ENCODE peak calls at places on chromosome 4, in eight cellular contexts. One of them, this sample, is unnamed.
A peak's percentile ranks its signal among the peaks of the same experiment; 100 is the strongest.

GRCh38 chr4:119118397-119118796 is 17.2 kb upstream of the MYOZ2 start:
- DNase-seq in cardiac fibroblast: no peak
- DNase-seq in epithelial cell of proximal tubule: no peak
- DNase-seq in lower lobe of right lung: no peak
- DNase-seq in spleen: no peak
- DNase-seq in mammary epithelial cell: peak; percentile 81
- DNase-seq in left ventricle myocardium inferior: no peak
- DNase-seq in astrocyte of the spinal cord: peak; percentile 59
- DNase-seq in this sample: no peak

GRCh38 chr4:153530996-153531375 is 64.8 kb downstream of the TMEM131L start:
- DNase-seq in cardiac fibroblast: no peak
- DNase-seq in epithelial cell of proximal tubule: no peak
- DNase-seq in lower lobe of right lung: no peak
- DNase-seq in spleen: no peak
- DNase-seq in mammary epithelial cell: no peak
- DNase-seq in left ventricle myocardium inferior: no peak
- DNase-seq in astrocyte of the spinal cord: no peak
- DNase-seq in this sample: no peak

GRCh38 chr4:5545271-5545670 is 163.1 kb downstream of the EVC2 start:
- DNase-seq in cardiac fibroblast: no peak
- DNase-seq in epithelial cell of proximal tubule: no peak
- DNase-seq in lower lobe of right lung: no peak
- DNase-seq in spleen: no peak
- DNase-seq in mammary epithelial cell: peak; percentile 9
- DNase-seq in left ventricle myocardium inferior: no peak
- DNase-seq in astrocyte of the spinal cord: no peak
- DNase-seq in this sample: no peak

GRCh38 chr4:153934689-153935017 is 145.8 kb upstream of the SFRP2 start:
- DNase-seq in cardiac fibroblast: no peak
- DNase-seq in epithelial cell of proximal tubule: no peak
- DNase-seq in lower lobe of right lung: no peak
- DNase-seq in spleen: no peak
- DNase-seq in mammary epithelial cell: no peak
- DNase-seq in left ventricle myocardium inferior: no peak
- DNase-seq in astrocyte of the spinal cord: no peak
- DNase-seq in this sample: no peak

GRCh38 chr4:172649143-172649542 is 519.5 kb upstream of the GALNT7 start:
- DNase-seq in cardiac fibroblast: no peak
- DNase-seq in epithelial cell of proximal tubule: no peak
- DNase-seq in lower lobe of right lung: no peak
- DNase-seq in spleen: no peak
- DNase-seq in mammary epithelial cell: no peak
- DNase-seq in left ventricle myocardium inferior: no peak
- DNase-seq in astrocyte of the spinal cord: no peak
- DNase-seq in this sample: no peak

GRCh38 chr4:38026138-38026740 is 66.0 kb downstream of the PTTG2 start:
- DNase-seq in cardiac fibroblast: no peak
- DNase-seq in epithelial cell of proximal tubule: no peak
- DNase-seq in lower lobe of right lung: no peak
- DNase-seq in spleen: no peak
- DNase-seq in mammary epithelial cell: no peak
- DNase-seq in left ventricle myocardium inferior: no peak
- DNase-seq in astrocyte of the spinal cord: no peak
- DNase-seq in this sample: no peak

GRCh38 chr4:89268572-89269180 is 38.9 kb downstream of the GPRIN3 start:
- DNase-seq in cardiac fibroblast: no peak
- DNase-seq in epithelial cell of proximal tubule: no peak
- DNase-seq in lower lobe of right lung: no peak
- DNase-seq in spleen: no peak
- DNase-seq in mammary epithelial cell: no peak
- DNase-seq in left ventricle myocardium inferior: no peak
- DNase-seq in astrocyte of the spinal cord: no peak
- DNase-seq in this sample: no peak

GRCh38 chr4:93654276-93654675 is 174.3 kb upstream of the ATOH1 start:
- DNase-seq in cardiac fibroblast: no peak
- DNase-seq in epithelial cell of proximal tubule: no peak
- DNase-seq in lower lobe of right lung: no peak
- DNase-seq in spleen: no peak
- DNase-seq in mammary epithelial cell: no peak
- DNase-seq in left ventricle myocardium inferior: no peak
- DNase-seq in astrocyte of the spinal cord: no peak
- DNase-seq in this sample: no peak

GRCh38 chr4:118821590-118822293 is 14.2 kb downstream of the SEC24D start:
- DNase-seq in cardiac fibroblast: no peak
- DNase-seq in epithelial cell of proximal tubule: no peak
- DNase-seq in lower lobe of right lung: no peak
- DNase-seq in spleen: no peak
- DNase-seq in mammary epithelial cell: no peak
- DNase-seq in left ventricle myocardium inferior: no peak
- DNase-seq in astrocyte of the spinal cord: no peak
- DNase-seq in this sample: no peak

GRCh38 chr4:102735578-102735977 is 25.2 kb downstream of the MANBA start:
- DNase-seq in cardiac fibroblast: no peak
- DNase-seq in epithelial cell of proximal tubule: no peak
- DNase-seq in lower lobe of right lung: no peak
- DNase-seq in spleen: no peak
- DNase-seq in mammary epithelial cell: no peak
- DNase-seq in left ventricle myocardium inferior: no peak
- DNase-seq in astrocyte of the spinal cord: no peak
- DNase-seq in this sample: no peak

GRCh38 chr4:8580321-8581093 is at the start of gene GPR78:
- DNase-seq in cardiac fibroblast: peak; percentile 52
- DNase-seq in epithelial cell of proximal tubule: no peak
- DNase-seq in lower lobe of right lung: peak; percentile 66
- DNase-seq in spleen: peak; percentile 71
- DNase-seq in mammary epithelial cell: peak; percentile 29
- DNase-seq in left ventricle myocardium inferior: peak; percentile 43
- DNase-seq in astrocyte of the spinal cord: peak; percentile 39
- DNase-seq in this sample: no peak

GRCh38 chr4:11130195-11130975 is 298.3 kb downstream of the HS3ST1 start:
- DNase-seq in cardiac fibroblast: peak; percentile 80
- DNase-seq in epithelial cell of proximal tubule: no peak
- DNase-seq in lower lobe of right lung: no peak
- DNase-seq in spleen: no peak
- DNase-seq in mammary epithelial cell: peak; percentile 21
- DNase-seq in left ventricle myocardium inferior: no peak
- DNase-seq in astrocyte of the spinal cord: peak; percentile 96
- DNase-seq in this sample: no peak

GRCh38 chr4:146477054-146477453 is 44.7 kb downstream of the SLC10A7 start:
- DNase-seq in cardiac fibroblast: peak; percentile 41
- DNase-seq in epithelial cell of proximal tubule: no peak
- DNase-seq in lower lobe of right lung: no peak
- DNase-seq in spleen: no peak
- DNase-seq in mammary epithelial cell: no peak
- DNase-seq in left ventricle myocardium inferior: no peak
- DNase-seq in astrocyte of the spinal cord: peak; percentile 16
- DNase-seq in this sample: no peak

GRCh38 chr4:92305878-92306520 is 2.2 kb downstream of the GRID2 start:
- DNase-seq in cardiac fibroblast: no peak
- DNase-seq in epithelial cell of proximal tubule: no peak
- DNase-seq in lower lobe of right lung: no peak
- DNase-seq in spleen: no peak
- DNase-seq in mammary epithelial cell: no peak
- DNase-seq in left ventricle myocardium inferior: no peak
- DNase-seq in astrocyte of the spinal cord: no peak
- DNase-seq in this sample: no peak

GRCh38 chr4:3371038-3371437 is 70.7 kb upstream of the HGFAC start:
- DNase-seq in cardiac fibroblast: peak; percentile 12
- DNase-seq in epithelial cell of proximal tubule: no peak
- DNase-seq in lower lobe of right lung: peak; percentile 40
- DNase-seq in spleen: peak; percentile 47
- DNase-seq in mammary epithelial cell: no peak
- DNase-seq in left ventricle myocardium inferior: no peak
- DNase-seq in astrocyte of the spinal cord: peak; percentile 30
- DNase-seq in this sample: no peak

GRCh38 chr4:47145630-47146029 is 114.3 kb downstream of the GABRB1 start:
- DNase-seq in cardiac fibroblast: peak; percentile 76
- DNase-seq in epithelial cell of proximal tubule: peak; percentile 9
- DNase-seq in lower lobe of right lung: no peak
- DNase-seq in spleen: no peak
- DNase-seq in mammary epithelial cell: peak; percentile 36
- DNase-seq in left ventricle myocardium inferior: no peak
- DNase-seq in astrocyte of the spinal cord: peak; percentile 75
- DNase-seq in this sample: peak; percentile 4

GRCh38 chr4:99473131-99473530 is 37.7 kb upstream of the C4orf17 start:
- DNase-seq in cardiac fibroblast: no peak
- DNase-seq in epithelial cell of proximal tubule: peak; percentile 50
- DNase-seq in lower lobe of right lung: no peak
- DNase-seq in spleen: no peak
- DNase-seq in mammary epithelial cell: peak; percentile 86
- DNase-seq in left ventricle myocardium inferior: no peak
- DNase-seq in astrocyte of the spinal cord: peak; percentile 48
- DNase-seq in this sample: no peak

GRCh38 chr4:184463856-184464255 is 10.5 kb downstream of the IRF2 start:
- DNase-seq in cardiac fibroblast: no peak
- DNase-seq in epithelial cell of proximal tubule: no peak
- DNase-seq in lower lobe of right lung: no peak
- DNase-seq in spleen: no peak
- DNase-seq in mammary epithelial cell: no peak
- DNase-seq in left ventricle myocardium inferior: no peak
- DNase-seq in astrocyte of the spinal cord: no peak
- DNase-seq in this sample: no peak

GRCh38 chr4:82713856-82714255 is 84.7 kb downstream of the SCD5 start:
- DNase-seq in cardiac fibroblast: no peak
- DNase-seq in epithelial cell of proximal tubule: no peak
- DNase-seq in lower lobe of right lung: no peak
- DNase-seq in spleen: no peak
- DNase-seq in mammary epithelial cell: peak; percentile 72
- DNase-seq in left ventricle myocardium inferior: no peak
- DNase-seq in astrocyte of the spinal cord: no peak
- DNase-seq in this sample: no peak

GRCh38 chr4:147096667-147097604 is 151.3 kb upstream of the TTC29 start:
- DNase-seq in cardiac fibroblast: peak; percentile 77
- DNase-seq in epithelial cell of proximal tubule: no peak
- DNase-seq in lower lobe of right lung: no peak
- DNase-seq in spleen: no peak
- DNase-seq in mammary epithelial cell: peak; percentile 31
- DNase-seq in left ventricle myocardium inferior: no peak
- DNase-seq in astrocyte of the spinal cord: peak; percentile 73
- DNase-seq in this sample: peak; percentile 47

GRCh38 chr4:151715881-151716280 is 44.9 kb downstream of the GATB start:
- DNase-seq in cardiac fibroblast: no peak
- DNase-seq in epithelial cell of proximal tubule: no peak
- DNase-seq in lower lobe of right lung: no peak
- DNase-seq in spleen: no peak
- DNase-seq in mammary epithelial cell: no peak
- DNase-seq in left ventricle myocardium inferior: no peak
- DNase-seq in astrocyte of the spinal cord: no peak
- DNase-seq in this sample: no peak

GRCh38 chr4:114879916-114880315 is 233.5 kb downstream of the NDST4 start:
- DNase-seq in cardiac fibroblast: no peak
- DNase-seq in epithelial cell of proximal tubule: no peak
- DNase-seq in lower lobe of right lung: no peak
- DNase-seq in spleen: no peak
- DNase-seq in mammary epithelial cell: no peak
- DNase-seq in left ventricle myocardium inferior: no peak
- DNase-seq in astrocyte of the spinal cord: no peak
- DNase-seq in this sample: no peak

GRCh38 chr4:26719954-26720552 is 136.2 kb downstream of the TBC1D19 start:
- DNase-seq in cardiac fibroblast: peak; percentile 57
- DNase-seq in epithelial cell of proximal tubule: no peak
- DNase-seq in lower lobe of right lung: no peak
- DNase-seq in spleen: no peak
- DNase-seq in mammary epithelial cell: no peak
- DNase-seq in left ventricle myocardium inferior: no peak
- DNase-seq in astrocyte of the spinal cord: peak; percentile 63
- DNase-seq in this sample: no peak
- TF ChIP-seq CTCF in cardiac fibroblast: peak; percentile 65
- TF ChIP-seq CTCF in epithelial cell of proximal tubule: peak; percentile 67
- TF ChIP-seq CTCF in lower lobe of right lung: peak; percentile 48
- TF ChIP-seq CTCF in spleen: peak; percentile 29
- TF ChIP-seq CTCF in mammary epithelial cell: peak; percentile 72
- TF ChIP-seq CTCF in left ventricle myocardium inferior: peak; percentile 62
- TF ChIP-seq CTCF in astrocyte of the spinal cord: peak; percentile 61
- TF ChIP-seq CTCF in this sample: peak; percentile 41

GRCh38 chr4:40202474-40202873 is 5.6 kb downstream of the RHOH start:
- DNase-seq in cardiac fibroblast: no peak
- DNase-seq in epithelial cell of proximal tubule: no peak
- DNase-seq in lower lobe of right lung: no peak
- DNase-seq in spleen: no peak
- DNase-seq in mammary epithelial cell: no peak
- DNase-seq in left ventricle myocardium inferior: no peak
- DNase-seq in astrocyte of the spinal cord: no peak
- DNase-seq in this sample: no peak
- H3K4me3 ChIP-seq in cardiac fibroblast: no peak overlapping the region
- H3K4me3 ChIP-seq in epithelial cell of proximal tubule: no peak overlapping the region
- H3K4me3 ChIP-seq in lower lobe of right lung: peak overlapping the region; percentile 11
- H3K4me3 ChIP-seq in spleen: peak overlapping the region; percentile 79
- H3K4me3 ChIP-seq in mammary epithelial cell: no peak overlapping the region
- H3K4me3 ChIP-seq in left ventricle myocardium inferior: no peak overlapping the region
- H3K4me3 ChIP-seq in astrocyte of the spinal cord: no peak overlapping the region
- H3K4me3 ChIP-seq in this sample: no peak overlapping the region

DNA sequence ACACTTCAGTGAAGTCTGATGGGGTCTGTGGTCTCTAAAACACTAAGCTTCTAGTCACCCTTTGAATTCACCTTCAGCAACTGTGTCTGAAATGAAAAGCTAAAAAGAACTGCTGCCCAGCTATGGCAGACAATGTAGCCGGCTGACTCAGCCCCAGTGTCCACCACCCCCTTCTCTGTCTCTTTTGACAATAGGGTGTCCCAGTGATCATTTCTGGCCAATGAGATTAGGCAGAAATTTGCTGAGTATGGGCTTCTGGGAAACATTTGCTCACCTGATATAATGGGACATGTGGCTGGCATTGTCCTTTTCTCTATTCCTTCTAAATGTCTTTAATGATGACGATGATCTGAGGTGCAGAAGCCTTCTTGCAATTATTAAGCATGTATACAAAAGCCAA is 20.6 kb downstream of the IGFBP7 start:
- DNase-seq in cardiac fibroblast: no peak
- DNase-seq in epithelial cell of proximal tubule: no peak
- DNase-seq in lower lobe of right lung: no peak
- DNase-seq in spleen: no peak
- DNase-seq in mammary epithelial cell: no peak
- DNase-seq in left ventricle myocardium inferior: no peak
- DNase-seq in astrocyte of the spinal cord: no peak
- DNase-seq in this sample: no peak
- TF ChIP-seq CTCF in cardiac fibroblast: no peak
- TF ChIP-seq CTCF in epithelial cell of proximal tubule: no peak
- TF ChIP-seq CTCF in lower lobe of right lung: no peak
- TF ChIP-seq CTCF in spleen: no peak
- TF ChIP-seq CTCF in mammary epithelial cell: no peak
- TF ChIP-seq CTCF in left ventricle myocardium inferior: no peak
- TF ChIP-seq CTCF in astrocyte of the spinal cord: no peak
- TF ChIP-seq CTCF in this sample: no peak

DNA sequence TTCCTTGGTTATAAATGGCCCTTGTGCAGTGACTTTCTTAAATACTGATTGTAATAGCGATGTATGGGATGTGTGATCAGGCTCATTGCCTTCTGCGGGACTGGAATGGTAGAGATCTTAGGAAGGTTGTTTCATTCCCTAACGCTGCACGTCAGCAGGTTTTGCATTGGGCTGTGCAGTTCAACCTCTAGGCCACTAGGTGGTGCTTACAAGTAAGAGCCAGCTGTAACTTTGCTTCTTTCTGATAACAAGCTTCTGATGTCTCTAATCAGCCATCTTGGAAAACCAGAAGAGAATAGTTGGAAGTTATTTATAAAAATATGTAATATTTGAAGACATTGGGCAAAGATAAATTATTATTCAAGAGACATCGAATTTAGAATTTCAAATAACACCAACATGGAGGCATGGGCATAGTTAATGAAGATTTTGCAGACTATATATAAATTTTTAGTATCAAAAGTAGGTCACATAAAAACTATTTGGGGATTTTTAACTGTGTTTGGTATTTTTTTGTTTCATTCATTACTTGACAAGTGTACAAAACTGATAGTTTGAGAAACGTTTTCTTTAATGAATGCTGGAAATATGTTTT is 339.7 kb upstream of the PCDH7 start:
- DNase-seq in cardiac fibroblast: peak; percentile 84
- DNase-seq in epithelial cell of proximal tubule: no peak
- DNase-seq in lower lobe of right lung: no peak
- DNase-seq in spleen: no peak
- DNase-seq in mammary epithelial cell: peak; percentile 40
- DNase-seq in left ventricle myocardium inferior: no peak
- DNase-seq in astrocyte of the spinal cord: peak; percentile 72
- DNase-seq in this sample: peak; percentile 7
- H3K4me3 ChIP-seq in cardiac fibroblast: no peak overlapping the region
- H3K4me3 ChIP-seq in epithelial cell of proximal tubule: no peak overlapping the region
- H3K4me3 ChIP-seq in lower lobe of right lung: no peak overlapping the region
- H3K4me3 ChIP-seq in spleen: no peak overlapping the region
- H3K4me3 ChIP-seq in mammary epithelial cell: no peak overlapping the region
- H3K4me3 ChIP-seq in left ventricle myocardium inferior: no peak overlapping the region
- H3K4me3 ChIP-seq in astrocyte of the spinal cord: no peak overlapping the region
- H3K4me3 ChIP-seq in this sample: no peak overlapping the region